ENCODE peak calls at places on chromosome 16, in eight cellular contexts. One of them, this sample, is unnamed.

GRCh38 chr16:75761111-75761510 is 34.8 kb upstream of the CPHXL start:
- DNase-seq in HuH-7: no peak
- DNase-seq in stimulated activated CD4-positive, alpha-beta T cell treated with anti-CD3 and anti-CD28 coated beads, Interleukin-1b, Interleukin-23, amount 100 ng/mL, for 4 hours: no peak
- DNase-seq in myocyte: no peak
- DNase-seq in H54: no peak
- DNase-seq in ELR: peak; percentile 23
- DNase-seq in Caki2: no peak
- DNase-seq in naive thymus-derived CD8-positive, alpha-beta T cell: no peak
- DNase-seq in this sample: no peak

GRCh38 chr16:31451681-31452351 is 7.5 kb upstream of the ARMC5 start:
- DNase-seq in HuH-7: peak; percentile 69
- DNase-seq in stimulated activated CD4-positive, alpha-beta T cell treated with anti-CD3 and anti-CD28 coated beads, Interleukin-1b, Interleukin-23, amount 100 ng/mL, for 4 hours: no peak
- DNase-seq in myocyte: peak; percentile 74
- DNase-seq in H54: peak; percentile 63
- DNase-seq in ELR: peak; percentile 85
- DNase-seq in Caki2: peak; percentile 80
- DNase-seq in naive thymus-derived CD8-positive, alpha-beta T cell: no peak
- DNase-seq in this sample: peak; percentile 60

GRCh38 chr16:46789499-46790414 is 41.2 kb downstream of the C16orf87 start:
- DNase-seq in HuH-7: peak; percentile 72
- DNase-seq in stimulated activated CD4-positive, alpha-beta T cell treated with anti-CD3 and anti-CD28 coated beads, Interleukin-1b, Interleukin-23, amount 100 ng/mL, for 4 hours: peak; percentile 67
- DNase-seq in myocyte: no peak
- DNase-seq in H54: peak; percentile 78
- DNase-seq in ELR: peak; percentile 57
- DNase-seq in Caki2: peak; percentile 55
- DNase-seq in naive thymus-derived CD8-positive, alpha-beta T cell: peak; percentile 71
- DNase-seq in this sample: peak; percentile 93

GRCh38 chr16:90018297-90019200 is 707 bp downstream of the DBNDD1 start:
- DNase-seq in HuH-7: peak; percentile 62
- DNase-seq in stimulated activated CD4-positive, alpha-beta T cell treated with anti-CD3 and anti-CD28 coated beads, Interleukin-1b, Interleukin-23, amount 100 ng/mL, for 4 hours: no peak
- DNase-seq in myocyte: no peak
- DNase-seq in H54: no peak
- DNase-seq in ELR: no peak
- DNase-seq in Caki2: no peak
- DNase-seq in naive thymus-derived CD8-positive, alpha-beta T cell: no peak
- DNase-seq in this sample: no peak

GRCh38 chr16:71722801-71723536 is 1.5 kb downstream of the PHLPP2 start:
- DNase-seq in HuH-7: peak; percentile 72
- DNase-seq in stimulated activated CD4-positive, alpha-beta T cell treated with anti-CD3 and anti-CD28 coated beads, Interleukin-1b, Interleukin-23, amount 100 ng/mL, for 4 hours: peak; percentile 23
- DNase-seq in myocyte: peak; percentile 80
- DNase-seq in H54: peak; percentile 86
- DNase-seq in ELR: peak; percentile 88
- DNase-seq in Caki2: peak; percentile 84
- DNase-seq in naive thymus-derived CD8-positive, alpha-beta T cell: peak; percentile 47
- DNase-seq in this sample: peak; percentile 88

GRCh38 chr16:77322757-77323156 is 112.1 kb downstream of the ADAMTS18 start:
- DNase-seq in HuH-7: peak; percentile 13
- DNase-seq in stimulated activated CD4-positive, alpha-beta T cell treated with anti-CD3 and anti-CD28 coated beads, Interleukin-1b, Interleukin-23, amount 100 ng/mL, for 4 hours: no peak
- DNase-seq in myocyte: no peak
- DNase-seq in H54: no peak
- DNase-seq in ELR: no peak
- DNase-seq in Caki2: no peak
- DNase-seq in naive thymus-derived CD8-positive, alpha-beta T cell: no peak
- DNase-seq in this sample: no peak

GRCh38 chr16:23131436-23131835 is 17.8 kb downstream of the USP31 start:
- DNase-seq in HuH-7: no peak
- DNase-seq in stimulated activated CD4-positive, alpha-beta T cell treated with anti-CD3 and anti-CD28 coated beads, Interleukin-1b, Interleukin-23, amount 100 ng/mL, for 4 hours: no peak
- DNase-seq in myocyte: no peak
- DNase-seq in H54: no peak
- DNase-seq in ELR: no peak
- DNase-seq in Caki2: no peak
- DNase-seq in naive thymus-derived CD8-positive, alpha-beta T cell: no peak
- DNase-seq in this sample: no peak

GRCh38 chr16:72978212-72978611 is 69.7 kb downstream of the ZFHX3 start:
- DNase-seq in HuH-7: no peak
- DNase-seq in stimulated activated CD4-positive, alpha-beta T cell treated with anti-CD3 and anti-CD28 coated beads, Interleukin-1b, Interleukin-23, amount 100 ng/mL, for 4 hours: no peak
- DNase-seq in myocyte: no peak
- DNase-seq in H54: no peak
- DNase-seq in ELR: no peak
- DNase-seq in Caki2: no peak
- DNase-seq in naive thymus-derived CD8-positive, alpha-beta T cell: no peak
- DNase-seq in this sample: no peak

GRCh38 chr16:20904507-20905079 is 4.0 kb downstream of the LYRM1 start:
- DNase-seq in HuH-7: no peak
- DNase-seq in stimulated activated CD4-positive, alpha-beta T cell treated with anti-CD3 and anti-CD28 coated beads, Interleukin-1b, Interleukin-23, amount 100 ng/mL, for 4 hours: no peak
- DNase-seq in myocyte: peak; percentile 50
- DNase-seq in H54: no peak
- DNase-seq in ELR: peak; percentile 68
- DNase-seq in Caki2: no peak
- DNase-seq in naive thymus-derived CD8-positive, alpha-beta T cell: no peak
- DNase-seq in this sample: no peak

GRCh38 chr16:9797306-9797705 is 384.9 kb downstream of the GRIN2A start:
- DNase-seq in HuH-7: no peak
- DNase-seq in stimulated activated CD4-positive, alpha-beta T cell treated with anti-CD3 and anti-CD28 coated beads, Interleukin-1b, Interleukin-23, amount 100 ng/mL, for 4 hours: no peak
- DNase-seq in myocyte: peak; percentile 24
- DNase-seq in H54: peak; percentile 19
- DNase-seq in ELR: peak; percentile 38
- DNase-seq in Caki2: peak; percentile 59
- DNase-seq in naive thymus-derived CD8-positive, alpha-beta T cell: no peak
- DNase-seq in this sample: no peak

GRCh38 chr16:30974348-30974747 is 10.7 kb upstream of the HSD3B7 start:
- DNase-seq in HuH-7: no peak
- DNase-seq in stimulated activated CD4-positive, alpha-beta T cell treated with anti-CD3 and anti-CD28 coated beads, Interleukin-1b, Interleukin-23, amount 100 ng/mL, for 4 hours: no peak
- DNase-seq in myocyte: no peak
- DNase-seq in H54: no peak
- DNase-seq in ELR: no peak
- DNase-seq in Caki2: no peak
- DNase-seq in naive thymus-derived CD8-positive, alpha-beta T cell: no peak
- DNase-seq in this sample: no peak

GRCh38 chr16:87409153-87409552 is 17.0 kb downstream of the MAP1LC3B start:
- DNase-seq in HuH-7: no peak
- DNase-seq in stimulated activated CD4-positive, alpha-beta T cell treated with anti-CD3 and anti-CD28 coated beads, Interleukin-1b, Interleukin-23, amount 100 ng/mL, for 4 hours: no peak
- DNase-seq in myocyte: no peak
- DNase-seq in H54: no peak
- DNase-seq in ELR: no peak
- DNase-seq in Caki2: no peak
- DNase-seq in naive thymus-derived CD8-positive, alpha-beta T cell: no peak
- DNase-seq in this sample: no peak

GRCh38 chr16:87380875-87381274 is 2.7 kb downstream of the FBXO31 start:
- DNase-seq in HuH-7: no peak
- DNase-seq in stimulated activated CD4-positive, alpha-beta T cell treated with anti-CD3 and anti-CD28 coated beads, Interleukin-1b, Interleukin-23, amount 100 ng/mL, for 4 hours: no peak
- DNase-seq in myocyte: no peak
- DNase-seq in H54: no peak
- DNase-seq in ELR: peak; percentile 41
- DNase-seq in Caki2: no peak
- DNase-seq in naive thymus-derived CD8-positive, alpha-beta T cell: no peak
- DNase-seq in this sample: no peak

GRCh38 chr16:89044394-89045180 is 49.1 kb upstream of the ACSF3 start:
- DNase-seq in HuH-7: no peak
- DNase-seq in stimulated activated CD4-positive, alpha-beta T cell treated with anti-CD3 and anti-CD28 coated beads, Interleukin-1b, Interleukin-23, amount 100 ng/mL, for 4 hours: no peak
- DNase-seq in myocyte: no peak
- DNase-seq in H54: no peak
- DNase-seq in ELR: no peak
- DNase-seq in Caki2: no peak
- DNase-seq in naive thymus-derived CD8-positive, alpha-beta T cell: no peak
- DNase-seq in this sample: no peak

GRCh38 chr16:79272141-79272577 is 328.4 kb downstream of the MAF start:
- DNase-seq in HuH-7: no peak
- DNase-seq in stimulated activated CD4-positive, alpha-beta T cell treated with anti-CD3 and anti-CD28 coated beads, Interleukin-1b, Interleukin-23, amount 100 ng/mL, for 4 hours: peak; percentile 37
- DNase-seq in myocyte: no peak
- DNase-seq in H54: no peak
- DNase-seq in ELR: no peak
- DNase-seq in Caki2: no peak
- DNase-seq in naive thymus-derived CD8-positive, alpha-beta T cell: peak; percentile 55
- DNase-seq in this sample: peak; percentile 87

GRCh38 chr16:57683599-57684545 is 10.7 kb upstream of the DRC7 start:
- DNase-seq in HuH-7: no peak
- DNase-seq in stimulated activated CD4-positive, alpha-beta T cell treated with anti-CD3 and anti-CD28 coated beads, Interleukin-1b, Interleukin-23, amount 100 ng/mL, for 4 hours: no peak
- DNase-seq in myocyte: no peak
- DNase-seq in H54: no peak
- DNase-seq in ELR: no peak
- DNase-seq in Caki2: no peak
- DNase-seq in naive thymus-derived CD8-positive, alpha-beta T cell: no peak
- DNase-seq in this sample: no peak

GRCh38 chr16:84952335-84953050 is 58.8 kb downstream of the ZDHHC7 start:
- DNase-seq in HuH-7: peak; percentile 94
- DNase-seq in stimulated activated CD4-positive, alpha-beta T cell treated with anti-CD3 and anti-CD28 coated beads, Interleukin-1b, Interleukin-23, amount 100 ng/mL, for 4 hours: peak; percentile 67
- DNase-seq in myocyte: peak; percentile 84
- DNase-seq in H54: peak; percentile 78
- DNase-seq in ELR: peak; percentile 87
- DNase-seq in Caki2: peak; percentile 62
- DNase-seq in naive thymus-derived CD8-positive, alpha-beta T cell: peak; percentile 71
- DNase-seq in this sample: peak; percentile 85

GRCh38 chr16:83998091-83998490 is 30.0 kb downstream of the NECAB2 start:
- DNase-seq in HuH-7: no peak
- DNase-seq in stimulated activated CD4-positive, alpha-beta T cell treated with anti-CD3 and anti-CD28 coated beads, Interleukin-1b, Interleukin-23, amount 100 ng/mL, for 4 hours: no peak
- DNase-seq in myocyte: no peak
- DNase-seq in H54: no peak
- DNase-seq in ELR: no peak
- DNase-seq in Caki2: no peak
- DNase-seq in naive thymus-derived CD8-positive, alpha-beta T cell: no peak
- DNase-seq in this sample: no peak

GRCh38 chr16:82769845-82770244 is 143.1 kb downstream of the CDH13 start:
- DNase-seq in HuH-7: no peak
- DNase-seq in stimulated activated CD4-positive, alpha-beta T cell treated with anti-CD3 and anti-CD28 coated beads, Interleukin-1b, Interleukin-23, amount 100 ng/mL, for 4 hours: no peak
- DNase-seq in myocyte: peak; percentile 64
- DNase-seq in H54: no peak
- DNase-seq in ELR: no peak
- DNase-seq in Caki2: no peak
- DNase-seq in naive thymus-derived CD8-positive, alpha-beta T cell: no peak
- DNase-seq in this sample: no peak

GRCh38 chr16:8887438-8887765 is 5.3 kb downstream of the LITAFD start:
- DNase-seq in HuH-7: no peak
- DNase-seq in stimulated activated CD4-positive, alpha-beta T cell treated with anti-CD3 and anti-CD28 coated beads, Interleukin-1b, Interleukin-23, amount 100 ng/mL, for 4 hours: no peak
- DNase-seq in myocyte: no peak
- DNase-seq in H54: no peak
- DNase-seq in ELR: no peak
- DNase-seq in Caki2: no peak
- DNase-seq in naive thymus-derived CD8-positive, alpha-beta T cell: no peak
- DNase-seq in this sample: no peak

GRCh38 chr16:66262253-66263167 is 104.0 kb upstream of the CDH5 start:
- DNase-seq in HuH-7: no peak
- DNase-seq in stimulated activated CD4-positive, alpha-beta T cell treated with anti-CD3 and anti-CD28 coated beads, Interleukin-1b, Interleukin-23, amount 100 ng/mL, for 4 hours: no peak
- DNase-seq in myocyte: no peak
- DNase-seq in H54: no peak
- DNase-seq in ELR: no peak
- DNase-seq in Caki2: no peak
- DNase-seq in naive thymus-derived CD8-positive, alpha-beta T cell: no peak
- DNase-seq in this sample: no peak

GRCh38 chr16:22813946-22814325 is at the start of gene HS3ST2:
- DNase-seq in HuH-7: no peak
- DNase-seq in stimulated activated CD4-positive, alpha-beta T cell treated with anti-CD3 and anti-CD28 coated beads, Interleukin-1b, Interleukin-23, amount 100 ng/mL, for 4 hours: no peak
- DNase-seq in myocyte: no peak
- DNase-seq in H54: no peak
- DNase-seq in ELR: no peak
- DNase-seq in Caki2: no peak
- DNase-seq in naive thymus-derived CD8-positive, alpha-beta T cell: no peak
- DNase-seq in this sample: no peak

GRCh38 chr16:73204359-73205152 is 156.6 kb upstream of the ZFHX3 start:
- DNase-seq in HuH-7: peak; percentile 44
- DNase-seq in stimulated activated CD4-positive, alpha-beta T cell treated with anti-CD3 and anti-CD28 coated beads, Interleukin-1b, Interleukin-23, amount 100 ng/mL, for 4 hours: no peak
- DNase-seq in myocyte: no peak
- DNase-seq in H54: no peak
- DNase-seq in ELR: no peak
- DNase-seq in Caki2: no peak
- DNase-seq in naive thymus-derived CD8-positive, alpha-beta T cell: no peak
- DNase-seq in this sample: no peak

GRCh38 chr16:88392111-88392510 is 9.4 kb downstream of the ZNF469 start:
- DNase-seq in HuH-7: no peak
- DNase-seq in stimulated activated CD4-positive, alpha-beta T cell treated with anti-CD3 and anti-CD28 coated beads, Interleukin-1b, Interleukin-23, amount 100 ng/mL, for 4 hours: no peak
- DNase-seq in myocyte: no peak
- DNase-seq in H54: no peak
- DNase-seq in ELR: no peak
- DNase-seq in Caki2: no peak
- DNase-seq in naive thymus-derived CD8-positive, alpha-beta T cell: no peak
- DNase-seq in this sample: no peak

GRCh38 chr16:24217456-24217855 is 38.7 kb upstream of the CACNG3 start:
- DNase-seq in HuH-7: no peak
- DNase-seq in stimulated activated CD4-positive, alpha-beta T cell treated with anti-CD3 and anti-CD28 coated beads, Interleukin-1b, Interleukin-23, amount 100 ng/mL, for 4 hours: no peak
- DNase-seq in myocyte: no peak
- DNase-seq in H54: no peak
- DNase-seq in ELR: no peak
- DNase-seq in Caki2: no peak
- DNase-seq in naive thymus-derived CD8-positive, alpha-beta T cell: no peak
- DNase-seq in this sample: no peak

GRCh38 chr16:49443576-49443975 is 70.0 kb downstream of the C16orf78 start:
- DNase-seq in HuH-7: no peak
- DNase-seq in stimulated activated CD4-positive, alpha-beta T cell treated with anti-CD3 and anti-CD28 coated beads, Interleukin-1b, Interleukin-23, amount 100 ng/mL, for 4 hours: no peak
- DNase-seq in myocyte: no peak
- DNase-seq in H54: no peak
- DNase-seq in ELR: no peak
- DNase-seq in Caki2: no peak
- DNase-seq in naive thymus-derived CD8-positive, alpha-beta T cell: no peak
- DNase-seq in this sample: peak; percentile 45

GRCh38 chr16:73187163-73187562 is 139.2 kb upstream of the ZFHX3 start:
- DNase-seq in HuH-7: no peak
- DNase-seq in stimulated activated CD4-positive, alpha-beta T cell treated with anti-CD3 and anti-CD28 coated beads, Interleukin-1b, Interleukin-23, amount 100 ng/mL, for 4 hours: no peak
- DNase-seq in myocyte: no peak
- DNase-seq in H54: no peak
- DNase-seq in ELR: no peak
- DNase-seq in Caki2: no peak
- DNase-seq in naive thymus-derived CD8-positive, alpha-beta T cell: no peak
- DNase-seq in this sample: no peak

GRCh38 chr16:3060339-3061127 is 4.9 kb upstream of the IL32 start:
- DNase-seq in HuH-7: no peak
- DNase-seq in stimulated activated CD4-positive, alpha-beta T cell treated with anti-CD3 and anti-CD28 coated beads, Interleukin-1b, Interleukin-23, amount 100 ng/mL, for 4 hours: no peak
- DNase-seq in myocyte: peak; percentile 90
- DNase-seq in H54: no peak
- DNase-seq in ELR: no peak
- DNase-seq in Caki2: no peak
- DNase-seq in naive thymus-derived CD8-positive, alpha-beta T cell: no peak
- DNase-seq in this sample: no peak

GRCh38 chr16:10076037-10076436 is 106.2 kb downstream of the GRIN2A start:
- DNase-seq in HuH-7: no peak
- DNase-seq in stimulated activated CD4-positive, alpha-beta T cell treated with anti-CD3 and anti-CD28 coated beads, Interleukin-1b, Interleukin-23, amount 100 ng/mL, for 4 hours: no peak
- DNase-seq in myocyte: no peak
- DNase-seq in H54: no peak
- DNase-seq in ELR: no peak
- DNase-seq in Caki2: no peak
- DNase-seq in naive thymus-derived CD8-positive, alpha-beta T cell: no peak
- DNase-seq in this sample: no peak

GRCh38 chr16:70665113-70665694 is 18.8 kb downstream of the IL34 start:
- DNase-seq in HuH-7: no peak
- DNase-seq in stimulated activated CD4-positive, alpha-beta T cell treated with anti-CD3 and anti-CD28 coated beads, Interleukin-1b, Interleukin-23, amount 100 ng/mL, for 4 hours: no peak
- DNase-seq in myocyte: no peak
- DNase-seq in H54: no peak
- DNase-seq in ELR: no peak
- DNase-seq in Caki2: no peak
- DNase-seq in naive thymus-derived CD8-positive, alpha-beta T cell: no peak
- DNase-seq in this sample: no peak

GRCh38 chr16:24491721-24492120 is 47.6 kb upstream of the RBBP6 start:
- DNase-seq in HuH-7: no peak
- DNase-seq in stimulated activated CD4-positive, alpha-beta T cell treated with anti-CD3 and anti-CD28 coated beads, Interleukin-1b, Interleukin-23, amount 100 ng/mL, for 4 hours: no peak
- DNase-seq in myocyte: no peak
- DNase-seq in H54: peak; percentile 22
- DNase-seq in ELR: peak; percentile 72
- DNase-seq in Caki2: no peak
- DNase-seq in naive thymus-derived CD8-positive, alpha-beta T cell: no peak
- DNase-seq in this sample: no peak

This sample was measured in activated effector memory CD4-positive, alpha-beta T cell treated with anti-CD3 and anti-CD28 coated beads, Interleukin-2, amount 50 U/mL, for 16 hours.